ENCODE peak calls at places on chromosomes 11 and 22, in nine cellular contexts. X is omental fat pad, F is lower lobe of right lung, E is iris pigment epithelial cell, H is GM23248, R is aorta, D is AG04450, U is left lobe of liver, T is lung microvascular endothelial cell. P is an unnamed sample.

GRCh38 chr11:118002010-118002540 is 15.9 kb downstream of the IL10RA start:
- DNase-seq in H (no peak), R (no peak), U (peak; percentile 33), D (no peak), F (no peak), X (no peak), T (no peak), E (no peak), P (no peak)

GRCh38 chr11:12281571-12282478 is 95.5 kb upstream of the PARVA start:
- DNase-seq in U (peak; percentile 81), T (peak; percentile 85), X (peak; percentile 85), D (peak; percentile 73), H (peak; percentile 83), F (peak; percentile 85), R (peak; percentile 86), E (peak; percentile 75), P (peak; percentile 41)

GRCh38 chr22:29756341-29756740 is 10.5 kb downstream of the ZMAT5 start:
- DNase-seq in D (no peak), R (no peak), H (peak; percentile 21), E (no peak), X (no peak), F (no peak), U (no peak), T (no peak), P (no peak)

GRCh38 chr11:118623291-118623655 is 15.9 kb downstream of the PHLDB1 start:
- DNase-seq in E (peak; percentile 46), D (no peak), U (no peak), X (no peak), F (peak; percentile 45), R (peak; percentile 63), T (peak; percentile 47), H (peak; percentile 61), P (no peak)

GRCh38 chr11:73244589-73245240 is 26.6 kb downstream of the P2RY2 start:
- DNase-seq in R (peak; percentile 21), F (no peak), E (no peak), H (no peak), T (no peak), X (no peak), U (no peak), D (no peak), P (no peak)

GRCh38 chr22:29298641-29299040 is 7.8 kb upstream of the GAS2L1 start:
- DNase-seq in U (no peak), X (no peak), R (no peak), T (no peak), F (no peak), H (no peak), E (no peak), D (no peak), P (no peak)

GRCh38 chr11:45232341-45233080 is 53.6 kb downstream of the SYT13 start:
- DNase-seq in F (no peak), X (no peak), R (no peak), H (no peak), T (no peak), E (no peak), U (no peak), D (no peak), P (no peak)

GRCh38 chr22:36858156-36858555 is 2.6 kb upstream of the NCF4 start:
- DNase-seq in E (no peak), R (no peak), T (no peak), F (no peak), X (no peak), H (no peak), D (no peak), U (no peak), P (no peak)

GRCh38 chr22:41092847-41093371 is 517 bp downstream of the EP300 start:
- DNase-seq in R (peak; percentile 60), H (peak; percentile 69), E (peak; percentile 34), U (peak; percentile 55), D (no peak), X (no peak), T (peak; percentile 35), F (peak; percentile 62), P (no peak)

GRCh38 chr22:39205344-39206021 is 39.3 kb downstream of the PDGFB start:
- DNase-seq in E (peak; percentile 72), H (peak; percentile 81), F (peak; percentile 21), D (no peak), R (peak; percentile 35), U (no peak), X (no peak), T (peak; percentile 73), P (no peak)

GRCh38 chr11:63805844-63806415 is 7.3 kb upstream of the SPINDOC start:
- DNase-seq in H (no peak), X (no peak), F (no peak), D (no peak), U (no peak), E (peak; percentile 64), T (peak; percentile 43), R (peak; percentile 64), P (no peak)

GRCh38 chr11:106656646-106657045 is 361.6 kb downstream of the GUCY1A2 start:
- DNase-seq in R (no peak), U (no peak), E (no peak), D (no peak), H (peak; percentile 21), X (no peak), F (no peak), T (no peak), P (no peak)

GRCh38 chr11:120024046-120024445 is 113.9 kb downstream of the TRIM29 start:
- DNase-seq in H (no peak), F (no peak), U (no peak), E (peak; percentile 3), R (no peak), D (no peak), X (no peak), T (no peak), P (no peak)

GRCh38 chr22:46902998-46903916 is 140.8 kb downstream of the TBC1D22A start:
- DNase-seq in T (no peak), E (no peak), U (peak; percentile 43), R (no peak), H (no peak), D (no peak), X (no peak), F (no peak), P (no peak)